ENCODE peak calls at places on chromosome 18, in five cellular contexts. I is upper lobe of right lung, F is heart left ventricle, D is thoracic aorta, X is body of pancreas. Z is an unnamed sample.

GRCh38 chr18:44229693-44230108 is 451.0 kb upstream of the SETBP1 start:
- DNase-seq in I (peak), F (peak), D (peak), X (peak), Z (no peak)

GRCh38 chr18:22934789-22935188 is 1.7 kb downstream of the RBBP8 start:
- DNase-seq in I (no peak), F (no peak), D (no peak), X (no peak), Z (no peak)

GRCh38 chr18:22983175-22983574 is 50.0 kb downstream of the RBBP8 start:
- DNase-seq in I (no peak), F (no peak), D (no peak), X (no peak), Z (no peak)

GRCh38 chr18:61528961-61529360 is 195.7 kb downstream of the CDH20 start:
- DNase-seq in I (no peak), F (no peak), D (no peak), X (no peak), Z (no peak)

GRCh38 chr18:35851286-35851967 is 121.1 kb upstream of the RMP24 start:
- DNase-seq in I (no peak), F (no peak), D (no peak), X (no peak), Z (no peak)

GRCh38 chr18:2657788-2658458 is 2.4 kb downstream of the SMCHD1 start:
- DNase-seq in I (no peak), F (no peak), D (no peak), X (no peak), Z (no peak)

GRCh38 chr18:8870528-8870927 is 165.2 kb downstream of the MTCL1 start:
- DNase-seq in I (no peak), F (no peak), D (no peak), X (no peak), Z (no peak)

GRCh38 chr18:42069036-42069435 is 114.0 kb downstream of the PIK3C3 start:
- DNase-seq in I (no peak), F (no peak), D (no peak), X (no peak), Z (no peak)

GRCh38 chr18:7452331-7452730 is 114.8 kb upstream of the PTPRM start:
- DNase-seq in I (no peak), F (no peak), D (no peak), X (peak), Z (no peak)

GRCh38 chr18:13564579-13564978 is 161.8 kb downstream of the FAM210A start:
- DNase-seq in I (no peak), F (peak), D (no peak), X (no peak), Z (no peak)

GRCh38 chr18:63819780-63820179 is 44.6 kb downstream of the SERPINB7 start:
- DNase-seq in I (no peak), F (no peak), D (no peak), X (no peak), Z (no peak)
- H3K27ac ChIP-seq in I (no peak), F (no peak), D (no peak), X (no peak), Z (no peak)

DNA sequence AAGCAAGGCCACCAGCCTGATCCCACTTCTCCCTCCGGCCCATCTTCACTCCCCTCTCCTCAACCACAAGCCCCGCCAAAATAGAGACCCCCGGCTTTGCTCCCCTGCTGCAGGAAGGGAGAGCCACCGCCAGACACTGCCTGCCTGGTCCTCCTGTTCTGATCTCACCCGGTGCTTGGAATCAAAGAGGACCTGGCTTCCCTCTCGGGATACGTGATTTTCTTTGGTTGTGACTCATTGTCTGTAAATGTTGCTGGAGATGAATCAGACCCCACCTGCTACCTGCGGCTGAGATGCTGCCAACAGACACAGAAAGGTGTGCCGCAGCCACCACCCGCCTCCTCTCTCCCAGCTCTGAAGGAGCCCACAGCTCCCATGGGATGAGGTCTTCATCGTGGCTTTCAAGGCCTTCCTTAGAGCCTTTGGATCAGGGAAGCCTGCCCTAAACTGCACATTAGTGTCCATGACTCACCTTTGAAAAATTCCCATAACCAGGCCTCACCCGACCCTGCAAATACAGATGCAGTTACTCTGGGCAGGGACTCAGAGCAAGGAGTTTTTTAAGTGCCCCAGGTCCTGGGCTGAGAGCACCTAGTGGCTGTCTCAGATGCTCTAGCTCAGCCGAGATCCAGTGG is 79.4 kb upstream of the ZNF532 start:
- DNase-seq in I (no peak), F (no peak), D (peak), X (peak), Z (no peak)
- H3K27ac ChIP-seq in I (no peak), F (peak), D (peak), X (peak), Z (no peak)

DNA sequence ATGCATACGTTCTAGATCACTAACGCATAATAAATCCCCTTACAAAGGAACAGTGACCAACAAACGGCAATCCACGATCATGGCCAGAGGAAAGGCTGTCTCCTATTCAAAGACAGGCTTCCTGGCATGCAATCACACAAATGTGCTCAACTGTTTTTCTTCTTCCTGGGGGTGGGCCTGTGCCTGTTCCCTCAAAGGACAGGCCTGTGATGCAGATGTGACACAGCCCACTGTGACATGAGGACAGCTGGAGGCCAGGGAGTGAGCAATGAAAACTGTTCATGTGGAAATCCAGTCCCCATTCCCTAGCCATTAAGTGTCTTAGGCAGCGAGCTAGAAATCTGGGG is 143.8 kb upstream of the LMAN1 start:
- DNase-seq in I (no peak), F (no peak), D (no peak), X (no peak), Z (no peak)
- H3K27ac ChIP-seq in I (peak), F (peak), D (no peak), X (no peak), Z (no peak)

DNA sequence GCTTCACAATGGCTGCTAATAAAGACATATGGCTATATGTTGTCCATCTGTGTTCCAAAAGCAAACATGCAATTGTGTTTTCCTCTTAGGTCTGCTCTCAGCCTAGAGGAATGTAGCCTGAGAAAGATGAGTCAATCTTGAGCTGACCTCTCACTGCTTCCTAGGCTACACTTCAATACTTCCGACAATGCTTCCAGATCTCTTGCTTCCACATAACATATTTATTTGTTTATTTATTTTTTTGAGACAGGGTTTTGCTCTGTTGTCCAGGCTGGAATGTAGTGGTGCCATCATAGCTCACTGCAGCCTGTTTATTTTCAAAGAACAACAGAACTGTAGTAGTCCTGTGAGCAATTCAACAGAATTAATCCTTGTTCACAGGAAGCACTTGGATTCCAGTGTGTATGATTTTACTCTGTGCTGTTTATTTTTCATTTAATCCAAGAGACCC is 438.0 kb downstream of the TXNL1 start:
- DNase-seq in I (no peak), F (no peak), D (no peak), X (no peak), Z (no peak)
- H3K27ac ChIP-seq in I (no peak), F (peak), D (peak), X (no peak), Z (no peak)

GRCh38 chr18:50622865-50623393 is 63.0 kb downstream of the MAPK4 start:
- DNase-seq in I (no peak), F (no peak), D (no peak), X (no peak), Z (no peak)

GRCh38 chr18:50622320-50622719 is 62.4 kb downstream of the MAPK4 start:
- DNase-seq in I (no peak), F (no peak), D (no peak), X (no peak), Z (no peak)

GRCh38 chr18:50623694-50624352 is 63.9 kb downstream of the MAPK4 start:
- DNase-seq in I (no peak), F (no peak), D (no peak), X (no peak), Z (no peak)

GRCh38 chr18:50619833-50620232 is 59.9 kb downstream of the MAPK4 start:
- DNase-seq in I (no peak), F (no peak), D (no peak), X (no peak), Z (no peak)

GRCh38 chr18:50620319-50620718 is 60.4 kb downstream of the MAPK4 start:
- DNase-seq in I (no peak), F (no peak), D (no peak), X (no peak), Z (no peak)
- H3K27ac ChIP-seq in I (no peak), F (no peak), D (peak), X (no peak), Z (no peak)

GRCh38 chr18:57853864-57854263 is 50.7 kb upstream of the ATP8B1 start:
- DNase-seq in I (no peak), F (no peak), D (no peak), X (no peak), Z (no peak)
- H3K27ac ChIP-seq in I (no peak), F (no peak), D (no peak), X (no peak), Z (no peak)